ENCODE peak calls at places on chromosomes 2 and 18, in five cellular contexts. A, C, H, K and T are unnamed samples.

GRCh38 chr2:144507441-144508161 is 12.3 kb downstream of the ZEB2 start:
- DNase-seq in A (peak; percentile 53), C (no peak), H (no peak), K (no peak), T (no peak)

GRCh38 chr18:76394780-76395476 is 100.1 kb downstream of the ZNF516 start:
- DNase-seq in A (no peak), C (no peak), H (peak; percentile 76), K (no peak), T (no peak)

GRCh38 chr2:25068193-25068592 is 26.3 kb downstream of the EFR3B start:
- DNase-seq in A (no peak), C (no peak), H (no peak), K (no peak), T (no peak)

GRCh38 chr2:150792780-150793300 is 305.4 kb upstream of the RND3 start:
- DNase-seq in A (no peak), C (no peak), H (no peak), K (no peak), T (no peak)

GRCh38 chr2:176709541-176709951 is 440.3 kb downstream of the MTX2 start:
- DNase-seq in A (peak; percentile 5), C (no peak), H (no peak), K (peak; percentile 50), T (no peak)

GRCh38 chr2:189178726-189179606 is 595 bp downstream of the COL5A2 start:
- DNase-seq in A (peak; percentile 84), C (no peak), H (peak; percentile 78), K (peak; percentile 90), T (no peak)

GRCh38 chr2:63763336-63764056 is 78.2 kb upstream of the UGP2 start:
- DNase-seq in A (peak; percentile 75), C (no peak), H (peak; percentile 28), K (no peak), T (no peak)

GRCh38 chr2:234974501-234975385 is 22.9 kb downstream of the SH3BP4 start:
- DNase-seq in A (peak; percentile 50), C (no peak), H (peak; percentile 74), K (peak; percentile 71), T (no peak)

GRCh38 chr2:152611458-152612231 is 105.6 kb downstream of the PRPF40A start:
- DNase-seq in A (peak; percentile 89), C (no peak), H (peak; percentile 80), K (peak; percentile 88), T (no peak)

GRCh38 chr18:58529714-58530354 is 99.1 kb downstream of the ALPK2 start:
- DNase-seq in A (peak; percentile 75), C (peak; percentile 32), H (peak; percentile 68), K (peak; percentile 72), T (no peak)

GRCh38 chr2:205787761-205788160 is 105.5 kb downstream of the NRP2 start:
- DNase-seq in A (no peak), C (no peak), H (no peak), K (no peak), T (no peak)

GRCh38 chr2:10658914-10659257 is 30.9 kb downstream of the NOL10 start:
- DNase-seq in A (no peak), C (no peak), H (peak; percentile 8), K (no peak), T (no peak)

GRCh38 chr18:76572517-76573247 is 77.6 kb upstream of the ZNF516 start:
- DNase-seq in A (no peak), C (no peak), H (no peak), K (no peak), T (no peak)

GRCh38 chr2:22855081-22855480 is 529.9 kb upstream of the KLHL29 start:
- DNase-seq in A (no peak), C (no peak), H (no peak), K (no peak), T (no peak)

GRCh38 chr2:204298426-204298825 is 246.8 kb upstream of the PARD3B start:
- DNase-seq in A (no peak), C (no peak), H (no peak), K (no peak), T (no peak)

GRCh38 chr18:4605222-4605621 is 150.1 kb upstream of the DLGAP1 start:
- DNase-seq in A (no peak), C (no peak), H (no peak), K (no peak), T (no peak)

GRCh38 chr18:3126457-3127097 is 93.2 kb downstream of the MYOM1 start:
- DNase-seq in A (no peak), C (no peak), H (no peak), K (no peak), T (no peak)

GRCh38 chr2:177024760-177025159 is 187.8 kb upstream of the HNRNPA3 start:
- DNase-seq in A (no peak), C (no peak), H (no peak), K (no peak), T (no peak)

GRCh38 chr2:240391111-240392051 is 44.1 kb upstream of the GPC1 start:
- DNase-seq in A (no peak), C (no peak), H (no peak), K (no peak), T (no peak)

GRCh38 chr2:151379191-151379590 is 21.8 kb downstream of the TNFAIP6 start:
- DNase-seq in A (peak; percentile 55), C (no peak), H (peak; percentile 47), K (peak; percentile 77), T (no peak)

GRCh38 chr2:222952204-222952603 is 91.4 kb downstream of the ACSL3 start:
- DNase-seq in A (no peak), C (no peak), H (no peak), K (no peak), T (no peak)

GRCh38 chr2:110852541-110853263 is 120.3 kb downstream of the ACOXL start:
- DNase-seq in A (no peak), C (no peak), H (no peak), K (no peak), T (no peak)

GRCh38 chr2:212727751-212728150 is 189.1 kb upstream of the ERBB4 start:
- DNase-seq in A (no peak), C (no peak), H (no peak), K (no peak), T (no peak)

GRCh38 chr2:112216158-112216557 is 38.7 kb downstream of the ZC3H8 start:
- DNase-seq in A (peak; percentile 49), C (no peak), H (peak; percentile 18), K (peak; percentile 55), T (no peak)

GRCh38 chr2:719191-719590 is 42.0 kb upstream of the TMEM18 start:
- DNase-seq in A (no peak), C (no peak), H (no peak), K (no peak), T (no peak)

GRCh38 chr18:473687-474265 is 26.7 kb downstream of the COLEC12 start:
- DNase-seq in A (no peak), C (no peak), H (no peak), K (peak; percentile 20), T (no peak)

GRCh38 chr2:2291500-2292260 is 39.4 kb downstream of the MYT1L start:
- DNase-seq in A (no peak), C (no peak), H (no peak), K (no peak), T (no peak)

GRCh38 chr2:203732072-203732952 is 25.9 kb downstream of the CD28 start:
- DNase-seq in A (no peak), C (no peak), H (no peak), K (no peak), T (no peak)

GRCh38 chr2:219041252-219041651 is at the start of gene CFAP65:
- DNase-seq in A (peak; percentile 72), C (peak; percentile 10), H (peak; percentile 58), K (peak; percentile 73), T (no peak)

GRCh38 chr2:98948956-98949739 is 13.1 kb upstream of the CRACDL start:
- DNase-seq in A (peak; percentile 24), C (no peak), H (no peak), K (no peak), T (no peak)

GRCh38 chr18:36580874-36581750 is 247.7 kb downstream of the TPGS2 start:
- DNase-seq in A (peak; percentile 70), C (no peak), H (peak; percentile 75), K (peak; percentile 63), T (no peak)

GRCh38 chr2:235851841-235852527 is 316.2 kb downstream of the GBX2 start:
- DNase-seq in A (no peak), C (no peak), H (no peak), K (no peak), T (no peak)

GRCh38 chr2:190351955-190352354 is 8.6 kb downstream of the INPP1 start:
- DNase-seq in A (no peak), C (no peak), H (no peak), K (no peak), T (no peak)

GRCh38 chr18:26543368-26543767 is 5.0 kb downstream of the KCTD1 start:
- DNase-seq in A (no peak), C (no peak), H (no peak), K (no peak), T (no peak)
- H3K4me3 ChIP-seq in A (no peak overlapping the region), C (no peak overlapping the region), H (no peak overlapping the region), K (no peak overlapping the region), T (peak overlapping the region; percentile 91)

GRCh38 chr2:47033102-47033880 is 117.7 kb upstream of the MCFD2 start:
- DNase-seq in A (peak; percentile 21), C (no peak), H (no peak), K (no peak), T (no peak)

GRCh38 chr2:47036489-47036769 is 118.7 kb downstream of the STPG4 start:
- DNase-seq in A (no peak), C (no peak), H (no peak), K (no peak), T (no peak)

GRCh38 chr2:47034973-47035609 is 119.5 kb upstream of the MCFD2 start:
- DNase-seq in A (no peak), C (no peak), H (no peak), K (no peak), T (no peak)

GRCh38 chr2:47037678-47038077 is 117.4 kb downstream of the STPG4 start:
- DNase-seq in A (no peak), C (no peak), H (no peak), K (no peak), T (no peak)

GRCh38 chr2:47035615-47036488 is 119.3 kb downstream of the STPG4 start:
- DNase-seq in A (no peak), C (no peak), H (no peak), K (no peak), T (no peak)
- H3K4me3 ChIP-seq in A (no peak overlapping the region), C (no peak overlapping the region), H (no peak overlapping the region), K (no peak overlapping the region), T (no peak overlapping the region)

GRCh38 chr2:214904634-214905033 is 95.2 kb upstream of the BARD1 start:
- DNase-seq in A (no peak), C (no peak), H (no peak), K (no peak), T (no peak)
- H3K4me3 ChIP-seq in A (no peak overlapping the region), C (no peak overlapping the region), H (no peak overlapping the region), K (no peak overlapping the region), T (no peak overlapping the region)

DNA sequence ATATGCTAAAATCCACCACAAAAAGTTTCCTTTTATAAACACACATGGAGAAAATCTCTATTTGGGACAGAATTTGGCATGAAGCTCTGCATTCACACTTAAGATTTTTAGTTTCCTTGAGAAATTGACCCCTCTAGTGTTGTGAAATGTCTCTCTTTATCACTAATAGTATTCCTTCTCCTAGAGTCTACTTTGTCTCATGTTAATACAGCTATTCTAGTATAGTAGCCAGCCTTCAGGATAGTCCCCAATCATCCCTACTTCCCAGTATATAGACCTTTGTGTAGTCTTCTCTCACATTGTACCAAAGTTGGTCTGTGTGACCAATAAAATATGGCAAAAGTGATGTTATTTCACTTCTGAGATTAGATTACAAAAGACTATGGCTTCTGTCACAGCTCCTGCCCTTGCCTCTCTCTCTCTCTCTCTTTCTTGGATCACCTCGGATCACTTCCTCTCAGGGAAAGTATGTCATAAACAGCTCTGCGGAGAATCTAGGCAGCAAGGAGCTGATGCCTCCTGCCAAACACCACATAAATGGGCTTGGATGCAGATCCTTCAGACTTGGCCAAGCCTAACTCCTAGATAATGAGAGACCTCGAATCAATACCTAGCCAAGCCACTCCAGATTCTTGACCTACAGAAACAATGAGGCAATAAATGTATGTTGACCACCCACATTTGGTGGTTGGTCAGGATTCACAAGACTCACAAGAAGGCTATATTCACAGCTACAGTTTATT is 59.7 kb upstream of the NABP1 start:
- DNase-seq in A (no peak), C (no peak), H (no peak), K (no peak), T (no peak)
- H3K4me3 ChIP-seq in A (no peak overlapping the region), C (no peak overlapping the region), H (no peak overlapping the region), K (no peak overlapping the region), T (no peak overlapping the region)